ENCODE peak calls at places on chromosomes 2 and 18, in four cellular contexts. W is HCT116, Y is HepG2, C is K562. N is an unnamed sample. For H3K27me3, the result is how much of the 10 kb centered on the place peaks cover.

GRCh38 chr18:23156134-23156533 is 20.8 kb downstream of the CABLES1 start:
- DNase-seq in W (no peak), Y (no peak), C (no peak), N (no peak)

GRCh38 chr18:75478996-75479870 is 51.7 kb upstream of the SMIM21 start:
- DNase-seq in W (peak), Y (peak), C (peak), N (peak)

GRCh38 chr18:57806891-57807280 is 3.8 kb upstream of the ATP8B1 start:
- DNase-seq in W (no peak), Y (no peak), C (no peak), N (no peak)

GRCh38 chr2:102099536-102100293 is 42.8 kb upstream of the IL1R1 start:
- DNase-seq in W (no peak), Y (no peak), C (no peak), N (no peak)

GRCh38 chr2:85585781-85586105 is 1.5 kb downstream of the VAMP5 start:
- DNase-seq in W (no peak), Y (no peak), C (no peak), N (no peak)

GRCh38 chr2:175935289-175936181 is 66.5 kb downstream of the LNPK start:
- DNase-seq in W (no peak), Y (no peak), C (peak), N (no peak)

GRCh38 chr2:238439093-238439849 is 12.5 kb downstream of the ASB1 start:
- DNase-seq in W (peak), Y (no peak), C (no peak), N (peak)

GRCh38 chr2:229160180-229160579 is 110.9 kb downstream of the PID1 start:
- DNase-seq in W (no peak), Y (peak), C (no peak), N (no peak)

GRCh38 chr18:55405655-55406373 is 182.2 kb downstream of the TCF4 start:
- DNase-seq in W (no peak), Y (no peak), C (peak), N (no peak)

GRCh38 chr2:228541794-228542193 is 360.3 kb upstream of the SPHKAP start:
- DNase-seq in W (no peak), Y (no peak), C (no peak), N (no peak)

GRCh38 chr2:180753809-180754761 is 226.3 kb upstream of the UBE2E3 start:
- DNase-seq in W (no peak), Y (no peak), C (no peak), N (no peak)

GRCh38 chr2:10014418-10015190 is 28.7 kb upstream of the KLF11 start:
- DNase-seq in W (no peak), Y (no peak), C (no peak), N (no peak)

GRCh38 chr18:32425466-32425865 is 45.2 kb downstream of the GAREM1 start:
- DNase-seq in W (no peak), Y (peak), C (no peak), N (no peak)

GRCh38 chr2:35356332-35356731 is 999.2 kb upstream of the CRIM1 start:
- DNase-seq in W (no peak), Y (no peak), C (no peak), N (no peak)

GRCh38 chr2:15945909-15946705 is 5.8 kb downstream of the MYCN start:
- DNase-seq in W (no peak), Y (no peak), C (no peak), N (no peak)

GRCh38 chr2:214156971-214157370 is 253.9 kb upstream of the VWC2L start:
- DNase-seq in W (no peak), Y (no peak), C (no peak), N (no peak)

GRCh38 chr2:45028276-45028675 is 19.0 kb upstream of the SIX2 start:
- DNase-seq in W (no peak), Y (no peak), C (no peak), N (no peak)

GRCh38 chr18:67367540-67367939 is 149.0 kb downstream of the DSEL start:
- DNase-seq in W (no peak), Y (no peak), C (no peak), N (no peak)

GRCh38 chr2:17107131-17107530 is 411.1 kb downstream of the RAD51AP2 start:
- DNase-seq in W (no peak), Y (no peak), C (no peak), N (no peak)

GRCh38 chr2:117853316-117853715 is 38.8 kb downstream of the DDX18 start:
- DNase-seq in W (no peak), Y (no peak), C (no peak), N (no peak)
- H3K27me3 ChIP-seq in W (under half), Y (under half), C (under half), N (under half)

GRCh38 chr18:62717059-62717849 is 1.9 kb downstream of the PHLPP1 start:
- DNase-seq in W (peak), Y (peak), C (peak), N (no peak)
- TF ChIP-seq TCF7L2 in W (no peak), Y (no peak), C (no peak), N (no peak)

DNA sequence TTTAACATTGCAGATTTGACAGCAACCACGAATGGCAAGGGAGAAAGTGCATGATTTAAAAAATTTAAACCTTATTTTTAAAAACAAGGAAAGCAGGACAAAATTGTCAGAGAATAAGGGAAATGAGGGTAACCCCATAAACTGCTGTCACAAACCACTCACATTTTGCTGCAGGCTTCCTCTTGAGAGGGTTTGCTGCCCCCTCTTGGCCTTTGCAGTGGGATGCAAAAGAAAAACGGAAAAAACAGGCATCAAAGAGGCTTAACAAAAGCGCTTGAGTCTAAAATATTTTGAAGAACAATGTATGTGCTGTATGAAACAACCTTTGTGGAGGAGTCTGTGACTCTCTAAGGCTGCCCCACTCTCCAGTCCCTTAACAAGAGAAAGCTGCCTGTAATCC is 91.6 kb downstream of the TMX3 start:
- DNase-seq in W (peak), Y (peak), C (peak), N (peak)
- TF ChIP-seq CTCF in W (peak), Y (peak), C (peak), N (peak)

GRCh38 chr2:39667142-39667880 is 1.6 kb downstream of the TMEM178A start:
- DNase-seq in W (no peak), Y (no peak), C (no peak), N (no peak)
- H3K27me3 ChIP-seq in W (under half), Y (half or more), C (under half), N (half or more)

DNA sequence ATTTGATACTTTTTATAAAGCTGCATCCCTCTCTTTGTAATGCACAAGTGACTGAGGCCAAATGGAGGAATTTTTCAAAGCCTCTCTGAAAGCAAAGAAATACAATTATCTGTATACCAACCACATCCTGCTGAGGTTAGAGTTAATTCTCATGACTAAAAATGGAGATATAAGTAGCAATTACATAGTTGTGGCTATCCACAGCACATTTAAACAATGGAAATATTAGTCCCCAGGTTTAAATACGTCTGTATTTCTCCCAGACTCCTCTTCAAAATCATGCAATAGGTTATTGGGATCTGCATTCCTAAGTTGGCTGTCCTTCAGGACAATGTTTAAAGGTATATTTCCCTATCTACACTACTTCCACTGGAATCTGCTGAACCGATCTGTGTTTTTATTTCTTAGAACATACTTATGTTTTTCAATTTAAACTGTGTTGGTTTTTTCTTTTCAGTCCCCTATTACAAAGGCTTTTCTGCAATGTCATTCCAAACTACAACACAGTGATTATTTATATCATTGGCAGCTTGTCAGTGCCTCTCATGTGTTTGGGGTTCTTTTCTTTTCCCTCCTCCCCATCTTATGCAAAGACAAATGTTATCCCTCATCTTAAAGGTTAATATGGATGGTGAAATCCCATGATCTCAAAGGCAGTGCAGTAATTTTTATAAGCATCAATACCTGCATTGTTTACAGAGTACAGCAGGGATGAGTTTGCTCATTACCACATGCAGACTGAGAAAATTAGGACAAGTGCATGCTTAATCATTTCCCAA is 134.8 kb upstream of the FSHR start:
- DNase-seq in W (no peak), Y (no peak), C (no peak), N (no peak)
- TF ChIP-seq TCF7L2 in W (no peak), Y (no peak), C (no peak), N (no peak)

GRCh38 chr2:240300261-240300821 is 135.1 kb upstream of the GPC1 start:
- DNase-seq in W (no peak), Y (no peak), C (no peak), N (no peak)
- TF ChIP-seq CTCF in W (no peak), Y (no peak), C (no peak), N (no peak)

GRCh38 chr18:59897321-59897954 is 2.4 kb upstream of the PMAIP1 start:
- DNase-seq in W (no peak), Y (no peak), C (no peak), N (no peak)
- H3K27me3 ChIP-seq in W (under half), Y (under half), C (under half), N (under half)